ENCODE peak calls at places on chromosomes 5 and 9, in ten cellular contexts. H is GM13977, K is right lobe of liver, C is AG04449, J is chondrocyte, O is HFFc6, T is left ventricle myocardium inferior, F is GM13976, V is lower leg skin, U is fibroblast of lung. Z is an unnamed sample.

GRCh38 chr5:53423724-53424123 is 56.7 kb upstream of the FST start:
- DNase-seq in H (no peak), O (no peak), T (no peak), U (peak; percentile 45), K (no peak), F (no peak), V (no peak), C (no peak), J (no peak), Z (no peak)

GRCh38 chr5:150562832-150563231 is 54.9 kb downstream of the NDST1 start:
- DNase-seq in J (no peak), C (no peak), T (no peak), U (peak; percentile 71), O (peak; percentile 64), V (no peak), H (no peak), K (no peak), F (no peak), Z (no peak)

GRCh38 chr9:114757395-114757794 is 48.4 kb downstream of the TNFSF15 start:
- DNase-seq in C (no peak), U (no peak), O (no peak), H (no peak), V (no peak), J (no peak), F (no peak), T (no peak), K (no peak), Z (no peak)

GRCh38 chr5:136677219-136677618 is 311.9 kb upstream of the TRPC7 start:
- DNase-seq in U (no peak), O (peak; percentile 17), V (no peak), F (no peak), C (peak; percentile 71), T (no peak), H (no peak), K (no peak), J (no peak), Z (no peak)

GRCh38 chr9:69672828-69673640 is 863 bp upstream of the APBA1 start:
- DNase-seq in O (peak; percentile 92), V (peak; percentile 96), H (peak; percentile 83), K (peak; percentile 87), C (peak; percentile 33), J (peak; percentile 94), T (peak; percentile 83), F (peak; percentile 84), U (peak; percentile 88), Z (peak; percentile 72)

GRCh38 chr5:127930311-127930710 is 153.3 kb upstream of the SLC12A2 start:
- DNase-seq in J (no peak), O (peak; percentile 28), K (no peak), H (no peak), F (no peak), U (no peak), V (no peak), T (no peak), C (no peak), Z (no peak)

GRCh38 chr5:171562822-171563221 is 143.4 kb downstream of the FGF18 start:
- DNase-seq in C (no peak), O (no peak), F (no peak), H (no peak), J (no peak), U (no peak), K (no peak), V (no peak), T (no peak), Z (no peak)

GRCh38 chr9:89448381-89448780 is 49.5 kb downstream of the SEMA4D start:
- DNase-seq in U (no peak), H (peak; percentile 75), T (no peak), C (no peak), V (no peak), J (peak; percentile 74), O (no peak), K (no peak), F (peak; percentile 63), Z (no peak)

GRCh38 chr5:79611046-79611829 is 1.0 kb upstream of the TENT2 start:
- DNase-seq in F (no peak), V (no peak), H (no peak), J (no peak), C (no peak), U (no peak), T (no peak), K (no peak), O (no peak), Z (no peak)

GRCh38 chr5:181222630-181223040 is 446 bp upstream of the TRIM41 start:
- DNase-seq in T (no peak), J (no peak), V (no peak), K (no peak), U (peak; percentile 73), F (no peak), C (no peak), H (no peak), O (peak; percentile 49), Z (no peak)
- TF ChIP-seq CTCF in T (no peak), J (peak; percentile 46), V (no peak), K (peak; percentile 7), U (no peak), F (no peak), C (no peak), H (no peak), O (no peak), Z (peak; percentile 12)

DNA sequence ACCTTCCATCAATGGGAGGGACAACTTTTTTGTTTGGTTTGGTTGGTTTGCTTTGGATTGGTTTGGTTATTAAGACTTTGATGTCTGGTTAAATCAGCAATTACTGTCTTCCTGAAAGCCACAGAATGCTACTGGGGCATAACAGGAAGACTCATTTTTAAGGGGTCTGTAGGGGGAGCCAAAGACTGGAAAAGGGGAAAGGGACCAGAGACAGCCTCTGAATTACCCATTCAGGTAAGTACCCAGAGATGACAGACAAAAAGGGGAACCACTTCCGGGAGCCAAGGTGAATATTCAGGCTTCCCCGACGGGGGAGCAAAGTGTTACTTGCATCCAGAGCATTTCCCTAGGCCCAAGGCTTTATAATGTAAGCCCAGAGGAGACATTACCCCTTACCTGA is 4.6 kb upstream of the FEM1C start:
- DNase-seq in K (no peak), U (peak; percentile 44), V (no peak), F (peak; percentile 49), H (peak; percentile 47), J (no peak), O (no peak), C (no peak), T (no peak), Z (no peak)
- TF ChIP-seq CTCF in K (no peak), U (peak; percentile 44), V (no peak), F (peak; percentile 34), H (peak; percentile 61), J (peak; percentile 71), O (peak; percentile 64), C (no peak), T (peak; percentile 3), Z (peak; percentile 46)

GRCh38 chr9:4668604-4669003 is 2.3 kb upstream of the SPATA6L start:
- DNase-seq in V (no peak), F (no peak), J (no peak), K (no peak), U (no peak), O (no peak), H (no peak), C (no peak), T (no peak), Z (no peak)
- TF ChIP-seq CTCF in V (no peak), F (no peak), J (no peak), K (no peak), U (no peak), O (no peak), H (no peak), C (no peak), T (no peak), Z (no peak)

GRCh38 chr5:177496111-177497010 is 1.0 kb downstream of the PDLIM7 start:
- DNase-seq in U (peak; percentile 96), O (peak; percentile 92), J (no peak), C (peak; percentile 67), K (no peak), F (peak; percentile 78), H (peak; percentile 43), T (peak; percentile 69), V (no peak), Z (peak; percentile 92)

GRCh38 chr5:177495243-177496060 is 2.0 kb downstream of the PDLIM7 start:
- DNase-seq in U (peak; percentile 96), H (peak; percentile 67), O (peak; percentile 78), J (no peak), T (peak; percentile 60), V (no peak), K (no peak), C (peak; percentile 78), F (no peak), Z (peak; percentile 85)

GRCh38 chr5:177493795-177494355 is 3.5 kb downstream of the PDLIM7 start:
- DNase-seq in H (no peak), U (no peak), K (no peak), O (no peak), F (no peak), V (no peak), T (no peak), C (no peak), J (no peak), Z (no peak)

GRCh38 chr5:177492841-177493240 is 4.6 kb downstream of the PDLIM7 start:
- DNase-seq in O (no peak), V (no peak), C (no peak), U (no peak), H (peak; percentile 31), K (no peak), J (no peak), T (no peak), F (no peak), Z (no peak)

DNA sequence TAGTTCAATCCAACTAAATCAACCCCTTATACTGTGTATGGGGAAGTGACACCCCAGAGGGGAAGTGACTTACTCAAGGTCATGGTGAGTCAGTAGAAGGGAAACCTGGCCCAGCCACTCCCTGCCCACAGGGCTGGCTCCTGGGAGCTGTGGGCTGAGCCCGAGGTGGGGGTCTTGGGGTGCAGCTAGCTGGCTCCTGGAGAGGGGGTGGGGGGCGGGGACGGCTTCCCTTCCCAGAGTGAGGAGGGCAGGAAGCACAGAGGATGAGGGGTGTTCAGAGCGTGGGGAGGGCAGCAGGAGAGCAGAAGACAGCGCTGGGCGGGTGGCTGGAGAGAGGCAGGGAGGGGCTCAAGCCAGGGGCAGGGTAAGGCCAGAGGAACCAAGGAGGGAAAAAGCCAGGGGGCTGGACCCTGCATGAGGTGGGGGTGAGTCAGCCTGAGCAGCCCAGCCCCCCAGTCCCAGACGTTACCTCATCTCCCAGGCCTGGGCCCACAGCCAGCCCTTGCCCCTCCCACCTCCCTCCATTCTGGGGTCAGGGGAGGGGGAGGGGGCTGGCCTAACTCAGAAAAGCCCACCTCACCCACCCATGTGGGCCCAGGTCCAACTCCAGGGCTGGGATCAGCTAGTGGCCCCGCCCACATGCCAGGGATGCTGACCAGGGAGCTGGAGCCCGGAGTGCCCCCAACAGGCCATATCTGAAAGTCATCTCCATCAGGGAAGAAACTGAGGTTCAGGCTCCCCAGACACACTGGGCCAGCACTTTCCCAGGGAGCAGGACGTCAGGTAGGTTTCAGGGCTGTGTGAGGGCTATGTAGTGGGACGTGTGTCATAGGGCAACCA is 2.8 kb downstream of the PDLIM7 start:
- DNase-seq in T (peak; percentile 60), V (no peak), C (no peak), K (no peak), U (peak; percentile 91), F (no peak), J (no peak), O (peak; percentile 87), H (peak; percentile 62), Z (peak; percentile 85)
- TF ChIP-seq CTCF in T (peak; percentile 29), V (no peak), C (peak; percentile 69), K (no peak), U (peak; percentile 49), F (no peak), J (peak; percentile 78), O (peak; percentile 68), H (no peak), Z (peak; percentile 56)